ENCODE peak calls at places on chromosomes 5 and 9, in eight cellular contexts. N is ovary; W is aorta; J is effector memory CD4-positive, alpha-beta T cell; G is naive thymus-derived CD4-positive, alpha-beta T cell; Y is IMR-90; M is MM.1S; E is GM23248. D is an unnamed sample.

GRCh38 chr9:91060520-91061343 is 259.1 kb downstream of the SYK start:
- DNase-seq in Y (peak; percentile 99), J (no peak), N (no peak), W (no peak), G (no peak), M (no peak), E (peak; percentile 97), D (peak; percentile 97)

GRCh38 chr5:6638236-6638635 is 5.0 kb downstream of the SRD5A1 start:
- DNase-seq in J (no peak), G (no peak), W (no peak), M (no peak), E (no peak), Y (no peak), N (no peak), D (peak; percentile 98)

GRCh38 chr9:97445119-97445701 is 33.3 kb downstream of the TDRD7 start:
- DNase-seq in J (no peak), E (no peak), W (no peak), Y (no peak), N (no peak), M (no peak), G (no peak), D (peak; percentile 9)

GRCh38 chr5:42924226-42924625 is 112.5 kb upstream of the SELENOP start:
- DNase-seq in E (no peak), M (no peak), N (no peak), W (peak; percentile 66), J (no peak), Y (no peak), G (no peak), D (no peak)

GRCh38 chr5:54311178-54311811 is 922 bp upstream of the ARL15 start:
- DNase-seq in J (peak; percentile 5), M (peak; percentile 17), Y (peak; percentile 26), W (no peak), G (no peak), N (no peak), E (peak; percentile 52), D (peak; percentile 36)

GRCh38 chr5:179232091-179232490 is 113.2 kb downstream of the ADAMTS2 start:
- DNase-seq in J (no peak), W (no peak), E (no peak), N (peak; percentile 9), G (no peak), M (no peak), Y (no peak), D (no peak)

GRCh38 chr9:15837079-15837679 is 284.3 kb downstream of the CCDC171 start:
- DNase-seq in W (no peak), E (peak; percentile 70), J (no peak), M (peak; percentile 43), N (no peak), G (no peak), Y (peak; percentile 65), D (peak; percentile 45)

GRCh38 chr9:134375430-134376385 is 49.5 kb downstream of the RXRA start:
- DNase-seq in J (no peak), E (peak; percentile 56), M (no peak), Y (no peak), W (no peak), G (no peak), N (peak; percentile 86), D (no peak)

GRCh38 chr5:158938181-158938580 is 161.5 kb downstream of the EBF1 start:
- DNase-seq in W (no peak), M (no peak), J (no peak), Y (no peak), G (no peak), E (no peak), N (no peak), D (no peak)

GRCh38 chr9:131722260-131722659 is 17.6 kb downstream of the RAPGEF1 start:
- DNase-seq in Y (no peak), E (no peak), G (no peak), W (peak; percentile 47), N (no peak), M (no peak), J (no peak), D (no peak)

GRCh38 chr5:132877466-132877865 is 4.0 kb downstream of the LEAP2 start:
- DNase-seq in E (no peak), M (no peak), W (no peak), J (no peak), N (no peak), Y (no peak), G (no peak), D (no peak)

GRCh38 chr9:93258419-93258817 is 74.5 kb downstream of the WNK2 start:
- DNase-seq in M (no peak), Y (no peak), N (no peak), G (no peak), W (no peak), J (no peak), E (no peak), D (no peak)

GRCh38 chr9:97406620-97407177 is 5.2 kb upstream of the TDRD7 start:
- DNase-seq in N (no peak), W (no peak), M (no peak), E (no peak), Y (no peak), G (no peak), J (no peak), D (no peak)

GRCh38 chr5:95848701-95849100 is 26.2 kb upstream of the GLRX start:
- DNase-seq in W (no peak), G (no peak), N (no peak), M (no peak), J (no peak), Y (peak; percentile 73), E (peak; percentile 91), D (no peak)

GRCh38 chr5:156896545-156896944 is 46.5 kb downstream of the PPP1R2B start:
- DNase-seq in G (no peak), Y (no peak), W (no peak), E (no peak), M (no peak), J (no peak), N (no peak), D (no peak)

GRCh38 chr9:72589684-72590555 is 68.5 kb downstream of the TMC1 start:
- DNase-seq in J (no peak), M (no peak), W (no peak), Y (peak; percentile 16), N (no peak), G (no peak), E (peak; percentile 21), D (no peak)

DNA sequence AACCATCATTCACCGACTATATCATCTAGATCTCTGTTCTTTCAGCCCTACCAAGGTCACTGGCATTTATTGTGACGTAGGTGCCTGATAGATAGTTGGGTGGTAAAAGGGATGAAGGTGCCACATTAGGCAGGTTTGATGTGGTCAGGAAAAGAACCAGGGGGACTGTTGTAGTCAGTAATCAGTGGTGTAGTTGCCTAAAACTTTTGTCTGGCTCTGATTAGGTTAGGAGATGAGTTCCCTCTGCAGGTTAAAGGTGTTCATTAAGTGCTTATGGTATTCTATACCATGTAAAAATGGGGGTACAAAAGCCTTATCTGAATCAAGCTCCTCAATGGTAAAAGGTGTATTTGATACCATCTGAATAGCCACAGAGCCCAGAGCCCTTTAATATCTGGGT is 55.6 kb downstream of the KCNN2 start:
- DNase-seq in N (no peak), J (no peak), G (no peak), Y (no peak), E (no peak), W (no peak), M (no peak), D (no peak)
- H3K27ac ChIP-seq in N (no peak overlapping the region), J (no peak overlapping the region), G (no peak overlapping the region), Y (no peak overlapping the region), E (no peak overlapping the region), W (no peak overlapping the region), M (no peak overlapping the region), D (no peak overlapping the region)

DNA sequence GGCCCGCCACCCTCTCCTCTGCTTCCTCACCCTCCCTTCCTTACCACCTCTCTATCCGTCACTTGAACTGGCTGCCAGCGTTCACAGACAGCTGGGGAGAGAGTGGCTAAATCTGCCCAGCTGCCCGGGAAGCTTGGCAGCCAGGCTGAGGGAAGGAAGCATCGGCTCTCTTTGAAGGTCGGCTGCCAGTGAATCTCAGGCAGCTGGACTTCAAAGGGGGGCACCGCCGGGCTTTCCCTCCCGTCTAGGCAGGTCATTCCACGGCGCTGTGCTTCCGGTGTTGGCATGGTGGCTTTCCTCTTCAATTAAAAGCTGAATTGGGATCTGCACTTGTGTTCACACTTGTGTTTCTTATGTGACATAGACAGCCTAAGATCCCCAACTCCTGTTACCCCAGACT is 174.0 kb downstream of the GDNF start:
- DNase-seq in E (no peak), M (no peak), Y (no peak), G (no peak), N (peak; percentile 70), W (peak; percentile 61), J (no peak), D (no peak)
- H3K27ac ChIP-seq in E (no peak overlapping the region), M (no peak overlapping the region), Y (no peak overlapping the region), G (no peak overlapping the region), N (no peak overlapping the region), W (no peak overlapping the region), J (no peak overlapping the region), D (no peak overlapping the region)

GRCh38 chr5:50593681-50594080 is 72.8 kb upstream of the PARP8 start:
- DNase-seq in W (no peak), M (no peak), E (peak; percentile 1), Y (no peak), J (peak; percentile 6), G (no peak), N (no peak), D (no peak)
- H3K27ac ChIP-seq in W (no peak overlapping the region), M (no peak overlapping the region), E (no peak overlapping the region), Y (no peak overlapping the region), J (no peak overlapping the region), G (no peak overlapping the region), N (no peak overlapping the region), D (no peak overlapping the region)

GRCh38 chr9:99120256-99120655 is 15.3 kb downstream of the TGFBR1 start:
- DNase-seq in W (no peak), Y (no peak), G (no peak), J (no peak), E (no peak), M (no peak), N (no peak), D (no peak)

GRCh38 chr9:99121604-99122003 is 16.7 kb downstream of the TGFBR1 start:
- DNase-seq in N (no peak), J (no peak), E (no peak), Y (no peak), W (no peak), G (no peak), M (no peak), D (peak; percentile 63)

GRCh38 chr9:99115947-99116543 is 11.1 kb downstream of the TGFBR1 start:
- DNase-seq in W (no peak), M (no peak), N (no peak), G (no peak), J (no peak), Y (no peak), E (no peak), D (peak; percentile 46)

GRCh38 chr9:99114846-99115500 is 10.1 kb downstream of the TGFBR1 start:
- DNase-seq in N (no peak), G (no peak), M (no peak), J (no peak), E (no peak), W (no peak), Y (no peak), D (no peak)

DNA sequence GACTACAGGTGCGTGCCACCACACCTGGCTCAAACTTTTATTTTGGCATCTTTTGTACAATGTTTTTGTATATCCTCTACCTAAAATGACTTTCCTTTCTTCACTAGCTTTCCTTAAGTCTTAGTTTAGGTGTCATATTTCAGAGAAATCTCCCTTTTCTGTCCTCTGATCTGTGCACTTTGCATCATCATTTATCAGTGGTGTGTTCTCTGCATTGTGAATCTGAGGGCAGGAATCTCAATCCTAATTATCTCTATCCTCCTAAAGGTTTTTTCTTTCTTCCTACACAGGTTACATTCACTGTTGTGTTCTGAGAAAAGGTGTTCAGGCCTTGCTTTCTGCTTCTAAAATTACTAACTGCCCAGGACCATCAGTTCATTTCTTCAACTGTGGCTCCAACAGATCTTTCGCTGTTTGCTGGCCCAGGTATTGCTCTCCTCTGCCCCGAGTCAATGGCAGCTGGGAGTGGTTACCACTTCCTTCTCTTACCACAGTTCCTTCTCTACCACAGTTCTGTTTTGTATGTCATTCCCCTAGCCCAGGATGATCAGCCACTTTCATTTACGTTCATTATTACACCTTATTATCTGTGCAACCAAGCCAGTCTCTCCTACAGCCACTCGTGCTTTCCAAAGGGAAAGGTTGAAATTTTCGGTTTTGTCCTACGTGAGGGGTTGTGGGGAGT is 14.0 kb downstream of the TGFBR1 start:
- DNase-seq in W (no peak), M (peak; percentile 72), J (peak; percentile 17), N (no peak), E (no peak), Y (no peak), G (peak; percentile 40), D (no peak)
- H3K27ac ChIP-seq in W (no peak overlapping the region), M (peak overlapping the region; percentile 52), J (peak overlapping the region; percentile 32), N (no peak overlapping the region), E (no peak overlapping the region), Y (no peak overlapping the region), G (peak overlapping the region; percentile 62), D (no peak overlapping the region)